ENCODE peak calls at places on chromosome 7, in six cellular contexts. U, I, O, R, E and Y are unnamed samples.

GRCh38 chr7:1748076-1748750 is 78.1 kb downstream of the ELFN1 start:
- DNase-seq in U (no peak), I (no peak), O (no peak), R (no peak), E (no peak), Y (no peak)

GRCh38 chr7:12637819-12638592 is 49.4 kb upstream of the ARL4A start:
- DNase-seq in U (peak), I (no peak), O (no peak), R (no peak), E (no peak), Y (no peak)

GRCh38 chr7:32887395-32887794 is 4.2 kb downstream of the KBTBD2 start:
- DNase-seq in U (no peak), I (no peak), O (no peak), R (no peak), E (no peak), Y (no peak)

GRCh38 chr7:108280136-108280535 is 150.0 kb upstream of the LAMB4 start:
- DNase-seq in U (no peak), I (peak), O (no peak), R (no peak), E (no peak), Y (no peak)

GRCh38 chr7:131931368-131931767 is 374.9 kb upstream of the PODXL start:
- DNase-seq in U (no peak), I (peak), O (no peak), R (no peak), E (no peak), Y (no peak)

GRCh38 chr7:157768198-157768597 is 431.4 kb downstream of the DNAJB6 start:
- DNase-seq in U (no peak), I (no peak), O (no peak), R (no peak), E (no peak), Y (no peak)

GRCh38 chr7:27992755-27993478 is 187.7 kb downstream of the JAZF1 start:
- DNase-seq in U (no peak), I (no peak), O (no peak), R (peak), E (no peak), Y (no peak)

GRCh38 chr7:141073641-141074161 is at the start of gene TMEM178B:
- DNase-seq in U (no peak), I (no peak), O (no peak), R (peak), E (no peak), Y (peak)

GRCh38 chr7:94366163-94366562 is 28.5 kb upstream of the COL1A2 start:
- DNase-seq in U (no peak), I (no peak), O (no peak), R (no peak), E (no peak), Y (no peak)

GRCh38 chr7:102140952-102141370 is 145.7 kb upstream of the SH2B2 start:
- DNase-seq in U (no peak), I (no peak), O (no peak), R (no peak), E (no peak), Y (no peak)

GRCh38 chr7:27155816-27156507 is 513 bp downstream of the HOXA7 start:
- DNase-seq in U (peak), I (peak), O (no peak), R (peak), E (peak), Y (peak)

GRCh38 chr7:12699299-12699698 is 11.9 kb downstream of the ARL4A start:
- DNase-seq in U (no peak), I (no peak), O (no peak), R (no peak), E (no peak), Y (no peak)

GRCh38 chr7:42768037-42768436 is 143.8 kb downstream of the C7orf25 start:
- DNase-seq in U (no peak), I (no peak), O (no peak), R (no peak), E (no peak), Y (no peak)

GRCh38 chr7:151742713-151743480 is 134.0 kb downstream of the PRKAG2 start:
- DNase-seq in U (no peak), I (no peak), O (no peak), R (peak), E (no peak), Y (no peak)

GRCh38 chr7:106959753-106960152 is 84.8 kb upstream of the PRKAR2B start:
- DNase-seq in U (no peak), I (no peak), O (no peak), R (no peak), E (no peak), Y (peak)

GRCh38 chr7:151114151-151115090 is 28.1 kb downstream of the AGAP3 start:
- DNase-seq in U (no peak), I (no peak), O (peak), R (no peak), E (no peak), Y (peak)

GRCh38 chr7:70588151-70588550 is 543.8 kb upstream of the GALNT17 start:
- DNase-seq in U (no peak), I (no peak), O (no peak), R (no peak), E (no peak), Y (no peak)

GRCh38 chr7:130471974-130472373 is 19.9 kb upstream of the MEST start:
- DNase-seq in U (no peak), I (no peak), O (no peak), R (no peak), E (no peak), Y (no peak)

GRCh38 chr7:66871076-66871475 is 49.9 kb upstream of the TMEM248 start:
- DNase-seq in U (no peak), I (no peak), O (peak), R (no peak), E (no peak), Y (no peak)

GRCh38 chr7:8305625-8306388 is 43.8 kb upstream of the ICA1 start:
- DNase-seq in U (no peak), I (no peak), O (no peak), R (no peak), E (no peak), Y (no peak)

GRCh38 chr7:150847536-150847935 is 4.8 kb upstream of the AOC1 start:
- DNase-seq in U (no peak), I (no peak), O (no peak), R (no peak), E (no peak), Y (no peak)

GRCh38 chr7:1346533-1346805 is 112.8 kb downstream of the MICALL2 start:
- DNase-seq in U (no peak), I (no peak), O (no peak), R (no peak), E (no peak), Y (no peak)

GRCh38 chr7:43460733-43461348 is 122.1 kb upstream of the STK17A start:
- DNase-seq in U (no peak), I (no peak), O (no peak), R (no peak), E (no peak), Y (no peak)

GRCh38 chr7:50266893-50267386 is 37.6 kb upstream of the IKZF1 start:
- DNase-seq in U (no peak), I (no peak), O (no peak), R (no peak), E (no peak), Y (no peak)

GRCh38 chr7:2958416-2959342 is 85.0 kb downstream of the CARD11 start:
- DNase-seq in U (no peak), I (no peak), O (no peak), R (no peak), E (no peak), Y (no peak)

GRCh38 chr7:41825927-41826480 is 123.1 kb upstream of the INHBA start:
- DNase-seq in U (peak), I (no peak), O (no peak), R (no peak), E (no peak), Y (no peak)